ENCODE peak calls at places on chromosomes 11 and 22, in five cellular contexts. I is endothelial cell, Q is stomach, R is progenitor cell of endocrine pancreas, A is Peyer's patch. Z is an unnamed sample.

GRCh38 chr22:47050601-47051051 is 288.2 kb downstream of the TBC1D22A start:
- DNase-seq in I (no peak), R (no peak), Q (no peak), A (no peak), Z (no peak)

GRCh38 chr11:120055646-120056045 is 82.3 kb downstream of the TRIM29 start:
- DNase-seq in Q (no peak), A (no peak), R (no peak), I (no peak), Z (no peak)

GRCh38 chr11:113531078-113531477 is 55.9 kb upstream of the DRD2 start:
- DNase-seq in I (no peak), Q (no peak), A (no peak), R (no peak), Z (no peak)

GRCh38 chr22:44047891-44048301 is 23.8 kb downstream of the PARVB start:
- DNase-seq in A (no peak), I (no peak), Q (no peak), R (no peak), Z (no peak)

GRCh38 chr11:82976786-82977185 is 75.2 kb downstream of the DDIAS start:
- DNase-seq in I (no peak), A (no peak), Q (no peak), R (no peak), Z (no peak)

GRCh38 chr11:116955949-116956348 is 118.5 kb upstream of the APOA1 start:
- DNase-seq in Q (no peak), R (no peak), I (no peak), A (no peak), Z (no peak)

GRCh38 chr11:46778416-46778815 is 59.4 kb downstream of the F2 start:
- DNase-seq in I (no peak), Q (no peak), R (no peak), A (no peak), Z (no peak)

GRCh38 chr22:45087802-45088201 is 75.9 kb upstream of the NUP50 start:
- DNase-seq in Q (no peak), R (no peak), A (no peak), I (no peak), Z (no peak)

DNA sequence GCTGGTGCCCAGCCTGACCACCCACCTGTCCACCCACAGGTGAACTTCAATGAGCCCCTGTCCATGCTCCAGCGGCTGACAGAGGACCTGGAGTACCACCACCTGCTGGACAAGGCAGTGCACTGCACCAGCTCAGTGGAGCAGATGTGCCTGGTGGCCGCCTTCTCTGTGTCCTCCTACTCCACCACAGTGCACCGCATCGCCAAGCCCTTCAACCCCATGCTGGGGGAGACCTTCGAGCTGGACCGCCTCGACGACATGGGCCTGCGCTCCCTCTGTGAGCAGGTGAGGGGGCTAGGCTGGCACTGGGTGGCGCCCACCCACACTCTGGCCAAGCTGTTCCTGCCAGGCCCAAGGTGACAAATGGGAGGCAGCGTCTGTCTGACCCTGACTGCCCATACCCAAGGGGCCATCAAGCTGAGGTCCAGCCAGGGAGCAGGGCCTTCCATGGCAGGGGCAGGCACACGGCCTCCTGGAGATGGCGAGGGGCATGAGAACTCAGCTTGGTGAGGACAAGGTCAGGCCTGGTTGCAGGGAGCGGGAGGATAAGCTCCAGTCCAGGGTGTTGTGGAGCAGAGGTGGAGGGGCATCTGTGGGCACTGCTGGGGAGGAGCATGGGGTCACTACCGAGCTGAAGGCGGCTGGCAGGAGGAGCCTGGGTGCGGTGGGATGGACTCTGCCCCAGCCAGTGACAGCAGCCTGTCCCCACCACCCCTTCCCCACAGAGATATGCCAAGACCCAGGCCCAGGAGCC is 77.7 kb downstream of the MORC2 start:
- DNase-seq in I (peak), A (peak), Q (peak), R (peak), Z (peak)
- TF ChIP-seq CTCF in I (peak), A (peak), Q (peak), R (peak), Z (peak)

GRCh38 chr22:50192056-50192824 is 6.5 kb downstream of the TRABD start:
- DNase-seq in Q (peak), I (no peak), R (no peak), A (peak), Z (no peak)

GRCh38 chr22:50189849-50190181 is 4.1 kb downstream of the TRABD start:
- DNase-seq in Q (no peak), A (no peak), I (no peak), R (no peak), Z (no peak)

GRCh38 chr22:50189184-50189848 is 3.6 kb downstream of the TRABD start:
- DNase-seq in I (no peak), A (peak), Q (peak), R (no peak), Z (no peak)

GRCh38 chr22:50191041-50191740 is 5.5 kb downstream of the TRABD start:
- DNase-seq in I (no peak), R (no peak), Q (peak), A (peak), Z (no peak)

DNA sequence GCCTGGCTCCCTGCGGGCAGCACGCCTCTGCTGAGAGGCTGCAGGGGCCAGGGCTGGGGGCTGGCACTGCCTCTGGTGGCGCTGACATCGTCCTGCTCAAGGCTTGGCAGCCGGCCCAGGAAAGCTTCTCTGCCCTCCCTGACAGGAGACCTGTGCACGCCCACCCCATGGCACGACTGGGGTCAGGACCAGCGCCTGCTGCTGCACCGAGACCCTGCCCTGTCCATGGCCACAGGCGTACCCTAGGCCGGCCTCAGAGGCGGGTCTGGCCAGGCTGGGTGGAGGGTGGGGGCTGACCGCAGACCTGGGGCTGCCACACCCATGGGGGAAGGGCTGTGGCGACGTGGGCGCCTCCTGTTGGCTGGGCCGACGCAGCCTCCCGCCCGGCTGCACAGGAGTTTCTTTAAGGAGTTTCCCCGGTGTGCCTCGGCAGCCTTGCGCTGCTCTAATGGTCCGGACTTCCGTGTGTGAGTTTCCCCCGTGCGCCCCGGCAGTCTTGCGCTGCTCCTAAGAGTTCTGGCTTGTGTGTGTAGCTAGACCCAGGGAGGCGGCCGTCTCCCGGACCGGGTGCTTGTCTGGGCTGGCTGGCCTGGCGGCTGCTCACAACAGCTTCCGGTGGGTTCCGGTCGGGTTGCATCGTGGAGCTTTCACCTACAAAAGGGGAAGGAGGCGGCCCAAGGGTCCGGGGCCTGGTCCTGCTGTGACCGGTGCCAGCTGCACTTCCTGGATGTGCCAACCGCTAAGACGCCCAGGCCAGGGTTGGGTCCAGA is 4.7 kb downstream of the TRABD start:
- DNase-seq in A (peak), R (no peak), Q (peak), I (no peak), Z (no peak)
- TF ChIP-seq CTCF in A (peak), R (peak), Q (peak), I (no peak), Z (no peak)

GRCh38 chr11:129259950-129260349 is 67.8 kb upstream of the ARHGAP32 start:
- DNase-seq in Q (no peak), R (no peak), A (no peak), I (no peak), Z (no peak)
- TF ChIP-seq CTCF in Q (no peak), R (no peak), A (no peak), I (no peak), Z (no peak)

GRCh38 chr22:42770941-42771647 is 50.4 kb upstream of the A4GALT start:
- DNase-seq in A (no peak), R (no peak), I (no peak), Q (no peak), Z (no peak)
- TF ChIP-seq CTCF in A (no peak), R (no peak), I (no peak), Q (no peak), Z (no peak)

GRCh38 chr11:92136792-92137191 is 87.8 kb upstream of the FAT3 start:
- DNase-seq in A (no peak), R (no peak), Q (no peak), I (peak), Z (no peak)
- TF ChIP-seq CTCF in A (no peak), R (peak), Q (no peak), I (no peak), Z (peak)

DNA sequence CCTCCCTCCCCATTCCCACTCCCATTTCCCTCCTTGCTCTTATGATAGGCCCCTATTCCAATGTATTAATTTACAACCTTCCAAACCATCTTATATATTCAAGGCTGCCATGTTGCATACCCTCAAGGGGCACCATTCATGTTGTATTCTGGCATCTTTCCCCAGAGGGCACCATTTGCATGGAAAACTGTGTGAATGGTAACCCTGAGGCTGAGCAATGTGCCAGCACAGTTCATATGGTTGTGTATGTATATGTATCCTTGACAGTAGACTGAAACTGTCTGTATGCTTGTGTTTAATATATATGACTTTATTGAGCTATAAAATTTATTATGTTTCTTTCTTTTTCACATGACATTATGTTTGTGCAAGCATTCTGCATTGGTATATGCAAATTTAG is 7.3 kb downstream of the RASSF10 start:
- DNase-seq in I (peak), R (no peak), Q (no peak), A (no peak), Z (no peak)
- TF ChIP-seq CTCF in I (no peak), R (no peak), Q (no peak), A (no peak), Z (no peak)

GRCh38 chr22:23893957-23894709 is at the start of gene MIF:
- DNase-seq in A (peak), Q (peak), I (peak), R (peak), Z (peak)

GRCh38 chr22:23896166-23896522 is 2.0 kb downstream of the MIF start:
- DNase-seq in Q (no peak), R (no peak), A (no peak), I (no peak), Z (no peak)

GRCh38 chr22:23895599-23896144 is 1.5 kb downstream of the MIF start:
- DNase-seq in Q (no peak), A (no peak), R (no peak), I (no peak), Z (no peak)

GRCh38 chr22:23893446-23893956 is 682 bp upstream of the MIF start:
- DNase-seq in R (no peak), I (no peak), A (no peak), Q (no peak), Z (no peak)

GRCh38 chr22:23894710-23895598 is 771 bp downstream of the MIF start:
- DNase-seq in R (peak), A (peak), Q (peak), I (peak), Z (peak)
- TF ChIP-seq CTCF in R (peak), A (peak), Q (peak), I (peak), Z (peak)

GRCh38 chr11:134393638-134394037 is 18.4 kb downstream of the B3GAT1 start:
- DNase-seq in Q (peak), R (no peak), I (peak), A (peak), Z (no peak)
- TF ChIP-seq CTCF in Q (peak), R (peak), I (no peak), A (peak), Z (peak)